ENCODE peak calls at places on chromosomes 11 and 22, in four cellular contexts. One of them, this sample, is unnamed.

GRCh38 chr11:69915501-69916250 is 96.5 kb upstream of the FGF3 start:
- DNase-seq in hepatocyte: peak; percentile 90
- DNase-seq in IMR-90: peak; percentile 76
- DNase-seq in GM23248: peak; percentile 76
- DNase-seq in this sample: peak; percentile 31

GRCh38 chr11:124867700-124868099 is 2.5 kb downstream of the ROBO3 start:
- DNase-seq in hepatocyte: peak; percentile 53
- DNase-seq in IMR-90: peak; percentile 32
- DNase-seq in GM23248: peak; percentile 60
- DNase-seq in this sample: no peak

GRCh38 chr11:28491431-28491830 is 383.2 kb downstream of the METTL15 start:
- DNase-seq in hepatocyte: no peak
- DNase-seq in IMR-90: peak; percentile 55
- DNase-seq in GM23248: no peak
- DNase-seq in this sample: no peak

GRCh38 chr22:19729507-19729906 is 6.2 kb downstream of the GP1BB start:
- DNase-seq in hepatocyte: no peak
- DNase-seq in IMR-90: no peak
- DNase-seq in GM23248: no peak
- DNase-seq in this sample: no peak

GRCh38 chr11:128934351-128934750 is 8.3 kb downstream of the TP53AIP1 start:
- DNase-seq in hepatocyte: no peak
- DNase-seq in IMR-90: no peak
- DNase-seq in GM23248: no peak
- DNase-seq in this sample: no peak

GRCh38 chr11:129248618-129249017 is 56.5 kb upstream of the ARHGAP32 start:
- DNase-seq in hepatocyte: peak; percentile 13
- DNase-seq in IMR-90: peak; percentile 80
- DNase-seq in GM23248: peak; percentile 87
- DNase-seq in this sample: peak; percentile 51

GRCh38 chr11:65425105-65425970 is 2.7 kb downstream of the NEAT1 start:
- DNase-seq in hepatocyte: no peak
- DNase-seq in IMR-90: peak; percentile 78
- DNase-seq in GM23248: peak; percentile 89
- DNase-seq in this sample: peak; percentile 80

GRCh38 chr11:70064011-70064725 is 13.9 kb upstream of the ANO1 start:
- DNase-seq in hepatocyte: peak; percentile 1
- DNase-seq in IMR-90: no peak
- DNase-seq in GM23248: no peak
- DNase-seq in this sample: no peak

GRCh38 chr11:28679795-28680194 is 571.6 kb downstream of the METTL15 start:
- DNase-seq in hepatocyte: no peak
- DNase-seq in IMR-90: peak; percentile 88
- DNase-seq in GM23248: peak; percentile 92
- DNase-seq in this sample: no peak

GRCh38 chr11:120170741-120171261 is 32.9 kb upstream of the TRIM29 start:
- DNase-seq in hepatocyte: no peak
- DNase-seq in IMR-90: no peak
- DNase-seq in GM23248: no peak
- DNase-seq in this sample: no peak

GRCh38 chr11:110374921-110375320 is 54.8 kb upstream of the FDX1 start:
- DNase-seq in hepatocyte: no peak
- DNase-seq in IMR-90: no peak
- DNase-seq in GM23248: peak; percentile 23
- DNase-seq in this sample: no peak

GRCh38 chr22:21047730-21048129 is 2.0 kb downstream of the LRRC74B start:
- DNase-seq in hepatocyte: no peak
- DNase-seq in IMR-90: no peak
- DNase-seq in GM23248: no peak
- DNase-seq in this sample: no peak

GRCh38 chr11:35526370-35526792 is 965 bp upstream of the PAMR1 start:
- DNase-seq in hepatocyte: no peak
- DNase-seq in IMR-90: peak; percentile 65
- DNase-seq in GM23248: no peak
- DNase-seq in this sample: peak; percentile 57

DNA sequence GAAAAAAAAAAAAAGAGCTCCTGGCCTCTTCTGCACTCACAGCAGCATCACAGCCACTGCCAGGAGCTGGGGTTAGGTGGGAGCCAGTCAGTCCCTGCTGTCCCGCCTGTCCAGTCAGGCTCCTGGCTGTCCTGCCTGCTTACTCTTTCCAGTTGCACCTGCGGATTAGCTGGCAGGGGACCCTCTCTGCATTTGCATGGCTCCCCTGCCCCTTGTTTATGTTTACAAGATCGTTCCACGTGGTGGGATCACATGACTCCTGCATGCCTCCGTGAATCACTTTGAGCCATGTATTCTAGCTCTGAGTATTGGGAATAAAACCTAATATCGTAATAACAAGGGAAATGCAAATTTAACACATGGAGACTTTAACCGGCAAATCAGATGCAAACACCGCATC is 36.8 kb upstream of the A4GALT start:
- DNase-seq in hepatocyte: no peak
- DNase-seq in IMR-90: peak; percentile 48
- DNase-seq in GM23248: peak; percentile 64
- DNase-seq in this sample: no peak
- H3K4me2 ChIP-seq in hepatocyte: no peak overlapping the region
- H3K4me2 ChIP-seq in IMR-90: no peak overlapping the region
- H3K4me2 ChIP-seq in GM23248: no peak overlapping the region
- H3K4me2 ChIP-seq in this sample: no peak overlapping the region

DNA sequence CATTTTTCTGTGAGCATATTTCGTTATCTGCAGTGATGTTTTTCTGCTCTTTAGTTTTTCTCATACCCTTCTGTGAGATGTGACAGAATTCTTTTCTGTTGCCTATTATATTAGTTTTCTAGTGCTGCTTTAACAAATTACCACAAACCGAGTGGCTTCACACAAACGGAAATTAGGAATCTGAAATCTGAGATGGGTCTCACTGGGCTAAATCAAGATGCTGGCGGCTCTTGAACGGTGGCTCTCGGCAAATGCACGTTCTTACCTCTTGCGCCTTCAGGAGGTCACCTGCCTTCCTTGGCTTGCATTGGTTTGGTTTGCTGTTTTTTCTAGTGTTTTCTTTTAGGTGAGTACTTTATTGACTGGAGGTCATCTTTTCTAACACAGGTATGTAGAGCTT is 13.0 kb downstream of the ZBED4 start:
- DNase-seq in hepatocyte: no peak
- DNase-seq in IMR-90: no peak
- DNase-seq in GM23248: no peak
- DNase-seq in this sample: no peak
- H3K9me3 ChIP-seq in hepatocyte: peaks cover 11% of the 10 kb centered on the region
- H3K9me3 ChIP-seq in IMR-90: peaks cover 30% of the 10 kb centered on the region
- H3K9me3 ChIP-seq in GM23248: peaks cover 4% of the 10 kb centered on the region
- H3K9me3 ChIP-seq in this sample: peaks cover 18% of the 10 kb centered on the region

GRCh38 chr11:12695221-12695794 is 21.1 kb downstream of the TEAD1 start:
- DNase-seq in hepatocyte: no peak
- DNase-seq in IMR-90: no peak
- DNase-seq in GM23248: no peak
- DNase-seq in this sample: no peak

GRCh38 chr11:12696911-12697581 is 22.8 kb downstream of the TEAD1 start:
- DNase-seq in hepatocyte: no peak
- DNase-seq in IMR-90: no peak
- DNase-seq in GM23248: no peak
- DNase-seq in this sample: peak; percentile 83

GRCh38 chr11:12694182-12694531 is 19.9 kb downstream of the TEAD1 start:
- DNase-seq in hepatocyte: peak; percentile 49
- DNase-seq in IMR-90: peak; percentile 44
- DNase-seq in GM23248: peak; percentile 62
- DNase-seq in this sample: no peak

GRCh38 chr11:12698049-12698448 is 23.8 kb downstream of the TEAD1 start:
- DNase-seq in hepatocyte: no peak
- DNase-seq in IMR-90: no peak
- DNase-seq in GM23248: no peak
- DNase-seq in this sample: no peak

GRCh38 chr11:12695878-12696277 is 21.7 kb downstream of the TEAD1 start:
- DNase-seq in hepatocyte: no peak
- DNase-seq in IMR-90: no peak
- DNase-seq in GM23248: peak; percentile 41
- DNase-seq in this sample: no peak
- H3K27ac ChIP-seq in hepatocyte: peak overlapping the region; percentile 97
- H3K27ac ChIP-seq in IMR-90: peak overlapping the region; percentile 22
- H3K27ac ChIP-seq in GM23248: peak overlapping the region; percentile 94
- H3K27ac ChIP-seq in this sample: peak overlapping the region; percentile 98

GRCh38 chr22:37559901-37560681 is at the start of gene CDC42EP1:
- DNase-seq in hepatocyte: peak; percentile 89
- DNase-seq in IMR-90: peak; percentile 36
- DNase-seq in GM23248: peak; percentile 82
- DNase-seq in this sample: no peak
- H3K4me2 ChIP-seq in hepatocyte: peak within 1 kb of the TSS; percentile 97
- H3K4me2 ChIP-seq in IMR-90: peak within 1 kb of the TSS; percentile 82
- H3K4me2 ChIP-seq in GM23248: peak within 1 kb of the TSS; percentile 91
- H3K4me2 ChIP-seq in this sample: peak within 1 kb of the TSS; percentile 99

DNA sequence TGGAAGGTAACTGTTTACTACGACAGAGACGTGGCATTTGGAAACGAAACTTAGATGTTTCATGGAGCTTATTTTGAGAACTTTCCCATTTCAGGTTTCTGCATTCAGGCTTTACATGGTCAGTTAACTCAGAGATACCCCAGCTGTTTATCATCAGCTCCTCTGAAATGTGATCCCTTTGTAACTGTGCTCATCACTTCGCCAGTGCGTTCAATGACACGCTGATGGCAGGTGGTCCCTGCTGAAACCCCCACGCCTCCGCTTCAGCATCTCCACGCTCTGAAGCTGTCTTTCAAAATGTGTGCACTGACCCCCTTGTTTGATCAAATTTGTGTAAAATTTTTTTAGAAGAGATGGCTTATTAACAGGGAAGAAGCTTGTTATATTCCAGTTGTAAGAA is 30.5 kb downstream of the ALG12 start:
- DNase-seq in hepatocyte: no peak
- DNase-seq in IMR-90: no peak
- DNase-seq in GM23248: no peak
- DNase-seq in this sample: no peak
- H3K9me3 ChIP-seq in hepatocyte: no peaks in the 10 kb centered on the region
- H3K9me3 ChIP-seq in IMR-90: peaks cover 9% of the 10 kb centered on the region
- H3K9me3 ChIP-seq in GM23248: no peaks in the 10 kb centered on the region
- H3K9me3 ChIP-seq in this sample: peaks cover 10% of the 10 kb centered on the region

GRCh38 chr11:131446657-131447056 is 76.2 kb downstream of the NTM start:
- DNase-seq in hepatocyte: no peak
- DNase-seq in IMR-90: no peak
- DNase-seq in GM23248: no peak
- DNase-seq in this sample: no peak

GRCh38 chr11:131447268-131447667 is 76.9 kb downstream of the NTM start:
- DNase-seq in hepatocyte: no peak
- DNase-seq in IMR-90: no peak
- DNase-seq in GM23248: no peak
- DNase-seq in this sample: no peak

GRCh38 chr11:131447898-131448297 is 77.5 kb downstream of the NTM start:
- DNase-seq in hepatocyte: no peak
- DNase-seq in IMR-90: no peak
- DNase-seq in GM23248: no peak
- DNase-seq in this sample: no peak

DNA sequence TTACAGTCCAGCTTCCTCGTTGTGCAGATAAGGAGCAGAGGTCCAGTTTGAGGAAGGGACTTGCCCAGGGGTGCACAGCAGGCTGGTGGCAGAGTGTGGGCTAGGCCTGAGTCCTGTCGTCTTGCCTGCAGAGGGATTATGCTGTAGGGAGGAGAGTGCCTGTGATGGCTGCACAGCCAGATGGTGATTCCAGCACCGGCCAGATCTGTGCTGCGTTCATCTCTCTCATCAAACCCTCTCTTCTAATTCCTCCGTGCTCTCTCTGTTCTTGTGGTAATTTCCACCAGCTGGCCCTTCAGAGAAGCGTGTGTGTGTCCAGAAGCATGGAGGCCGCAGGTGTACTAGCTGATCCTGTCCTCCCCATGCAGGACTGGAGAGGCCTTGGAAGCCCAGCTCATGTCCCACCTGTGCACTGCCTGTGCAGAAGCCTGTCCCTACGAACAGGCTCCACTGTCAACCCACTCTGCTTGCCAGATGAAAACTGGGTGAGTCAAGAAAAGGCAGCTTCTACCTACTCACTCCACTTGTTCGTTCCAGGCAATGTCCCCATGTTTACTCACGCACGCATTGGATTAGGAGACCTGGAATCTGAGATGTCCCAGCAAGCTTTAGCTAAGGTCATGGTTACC is 79.1 kb downstream of the NTM start:
- DNase-seq in hepatocyte: no peak
- DNase-seq in IMR-90: no peak
- DNase-seq in GM23248: no peak
- DNase-seq in this sample: no peak
- H3K27ac ChIP-seq in hepatocyte: no peak overlapping the region
- H3K27ac ChIP-seq in IMR-90: no peak overlapping the region
- H3K27ac ChIP-seq in GM23248: no peak overlapping the region
- H3K27ac ChIP-seq in this sample: no peak overlapping the region

GRCh38 chr11:80282643-80283042 is 841.8 kb upstream of the TENM4 start:
- DNase-seq in hepatocyte: no peak
- DNase-seq in IMR-90: no peak
- DNase-seq in GM23248: no peak
- DNase-seq in this sample: no peak

GRCh38 chr11:80285076-80285790 is 844.4 kb upstream of the TENM4 start:
- DNase-seq in hepatocyte: no peak
- DNase-seq in IMR-90: peak; percentile 47
- DNase-seq in GM23248: no peak
- DNase-seq in this sample: no peak

GRCh38 chr11:80281194-80281593 is 840.4 kb upstream of the TENM4 start:
- DNase-seq in hepatocyte: no peak
- DNase-seq in IMR-90: no peak
- DNase-seq in GM23248: no peak
- DNase-seq in this sample: no peak

DNA sequence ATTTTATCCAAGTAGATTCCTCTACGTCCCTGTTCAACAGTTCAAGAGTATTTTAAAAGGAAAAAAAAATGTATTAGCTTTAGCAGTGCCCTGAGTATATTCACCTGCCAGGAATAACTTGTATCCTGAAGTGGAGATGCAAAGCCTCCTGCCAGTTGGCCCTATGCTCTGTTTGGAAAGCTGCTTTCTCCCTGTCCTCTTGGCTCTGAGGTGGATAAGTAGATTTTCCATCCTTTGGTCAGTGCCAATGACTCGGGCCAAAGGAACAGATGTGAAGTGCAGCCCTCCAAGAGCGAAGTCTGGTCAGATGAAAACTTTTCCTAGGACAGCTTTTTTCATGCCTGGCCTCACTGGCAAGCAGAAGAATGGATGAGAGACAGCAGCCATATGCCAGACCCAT is 839.9 kb upstream of the TENM4 start:
- DNase-seq in hepatocyte: no peak
- DNase-seq in IMR-90: no peak
- DNase-seq in GM23248: no peak
- DNase-seq in this sample: no peak
- H3K4me2 ChIP-seq in hepatocyte: no peak overlapping the region
- H3K4me2 ChIP-seq in IMR-90: no peak overlapping the region
- H3K4me2 ChIP-seq in GM23248: no peak overlapping the region
- H3K4me2 ChIP-seq in this sample: no peak overlapping the region

GRCh38 chr22:39873963-39874362 is 19.6 kb downstream of the ENTHD1 start:
- DNase-seq in hepatocyte: no peak
- DNase-seq in IMR-90: no peak
- DNase-seq in GM23248: no peak
- DNase-seq in this sample: peak; percentile 31
- H3K9me3 ChIP-seq in hepatocyte: no peaks in the 10 kb centered on the region
- H3K9me3 ChIP-seq in IMR-90: peaks cover 1% of the 10 kb centered on the region
- H3K9me3 ChIP-seq in GM23248: no peaks in the 10 kb centered on the region
- H3K9me3 ChIP-seq in this sample: no peaks in the 10 kb centered on the region

This sample was measured in mammary epithelial cell.